ENCODE peak calls at places on chromosome 16, in seven cellular contexts. S is CD8-positive, alpha-beta memory T cell; Z is tibial nerve; K is non-pigmented ciliary epithelial cell; A is iPS-NIHi11; I is activated effector memory CD4-positive, alpha-beta T cell treated with Interleukin-2 at 50 U/mL for 16 hours; L is activated CD8-positive, alpha-beta T cell treated with anti-CD3 and anti-CD28 coated beads for 36 hours. C is an unnamed sample.

GRCh38 chr16:77191259-77191969 is 424 bp downstream of the MON1B start:
- DNase-seq in S (no peak), Z (no peak), K (no peak), A (no peak), I (no peak), L (peak; percentile 46), C (no peak)

GRCh38 chr16:59259074-59259963 is 525.2 kb upstream of the GOT2 start:
- DNase-seq in S (no peak), Z (no peak), K (no peak), A (no peak), I (no peak), L (peak; percentile 67), C (no peak)

GRCh38 chr16:84841787-84842300 is 22.1 kb downstream of the CRISPLD2 start:
- DNase-seq in S (no peak), Z (no peak), K (no peak), A (peak; percentile 81), I (no peak), L (peak; percentile 10), C (no peak)

GRCh38 chr16:60463986-60464385 is 1572.3 kb downstream of the CDH8 start:
- DNase-seq in S (no peak), Z (no peak), K (no peak), A (no peak), I (no peak), L (no peak), C (no peak)

GRCh38 chr16:69276143-69277115 is 34.7 kb upstream of the VPS4A start:
- DNase-seq in S (no peak), Z (peak; percentile 54), K (peak; percentile 79), A (no peak), I (no peak), L (no peak), C (no peak)

GRCh38 chr16:49833055-49833454 is 22.9 kb downstream of the ZNF423 start:
- DNase-seq in S (no peak), Z (peak; percentile 54), K (no peak), A (no peak), I (no peak), L (no peak), C (no peak)

GRCh38 chr16:89197633-89198416 is 2.5 kb downstream of the SLC22A31 start:
- DNase-seq in S (no peak), Z (no peak), K (no peak), A (no peak), I (no peak), L (no peak), C (no peak)

GRCh38 chr16:81451753-81452680 is 7.4 kb downstream of the CMIP start:
- DNase-seq in S (no peak), Z (no peak), K (no peak), A (no peak), I (no peak), L (peak; percentile 80), C (no peak)

GRCh38 chr16:29809850-29810698 is 1.9 kb upstream of the PRRT2 start:
- DNase-seq in S (peak; percentile 57), Z (no peak), K (no peak), A (no peak), I (no peak), L (peak; percentile 76), C (no peak)

GRCh38 chr16:70774261-70774660 is 26.7 kb downstream of the VAC14 start:
- DNase-seq in S (no peak), Z (no peak), K (no peak), A (no peak), I (no peak), L (no peak), C (no peak)

GRCh38 chr16:1194665-1195392 is 30.2 kb downstream of the TPSG1 start:
- DNase-seq in S (no peak), Z (no peak), K (no peak), A (peak; percentile 92), I (no peak), L (peak; percentile 28), C (no peak)

GRCh38 chr16:16021988-16022682 is 72.7 kb downstream of the ABCC1 start:
- DNase-seq in S (no peak), Z (peak; percentile 90), K (peak; percentile 74), A (peak; percentile 81), I (no peak), L (no peak), C (peak; percentile 79)

GRCh38 chr16:85310868-85311585 is 198.8 kb upstream of the CIBAR2 start:
- DNase-seq in S (no peak), Z (no peak), K (no peak), A (no peak), I (peak; percentile 19), L (peak; percentile 63), C (no peak)

GRCh38 chr16:50821586-50821985 is 79.7 kb downstream of the CYLD start:
- DNase-seq in S (no peak), Z (no peak), K (no peak), A (no peak), I (no peak), L (no peak), C (no peak)

GRCh38 chr16:67284699-67285646 is 5.6 kb downstream of the PLEKHG4 start:
- DNase-seq in S (no peak), Z (no peak), K (no peak), A (peak; percentile 94), I (no peak), L (no peak), C (no peak)

GRCh38 chr16:82542714-82543113 is 84.1 kb upstream of the CDH13 start:
- DNase-seq in S (no peak), Z (no peak), K (no peak), A (no peak), I (no peak), L (no peak), C (no peak)

GRCh38 chr16:49749816-49750215 is 106.1 kb downstream of the ZNF423 start:
- DNase-seq in S (no peak), Z (no peak), K (no peak), A (no peak), I (no peak), L (no peak), C (no peak)

GRCh38 chr16:4677390-4677789 is 16.0 kb upstream of the NUDT16L1 start:
- DNase-seq in S (no peak), Z (no peak), K (no peak), A (no peak), I (no peak), L (no peak), C (no peak)

GRCh38 chr16:26317885-26318284 is 626.1 kb downstream of the HS3ST4 start:
- DNase-seq in S (no peak), Z (no peak), K (no peak), A (no peak), I (no peak), L (no peak), C (no peak)

GRCh38 chr16:64596196-64596595 is 525.7 kb downstream of the CDH11 start:
- DNase-seq in S (no peak), Z (no peak), K (no peak), A (no peak), I (no peak), L (no peak), C (no peak)

GRCh38 chr16:48318630-48319029 is 66.6 kb downstream of the SIAH1 start:
- DNase-seq in S (no peak), Z (no peak), K (peak; percentile 37), A (peak; percentile 18), I (peak; percentile 12), L (peak; percentile 27), C (no peak)

GRCh38 chr16:25838724-25839186 is 147.0 kb downstream of the HS3ST4 start:
- DNase-seq in S (no peak), Z (no peak), K (peak; percentile 9), A (peak; percentile 66), I (no peak), L (peak; percentile 26), C (no peak)

GRCh38 chr16:49698931-49699715 is 156.8 kb downstream of the ZNF423 start:
- DNase-seq in S (no peak), Z (peak; percentile 61), K (no peak), A (no peak), I (no peak), L (no peak), C (no peak)

GRCh38 chr16:84339316-84339715 is 29.0 kb upstream of the ATP2C2 start:
- DNase-seq in S (no peak), Z (no peak), K (no peak), A (no peak), I (no peak), L (no peak), C (no peak)

GRCh38 chr16:1420111-1420539 is 422 bp downstream of the UQCC4 start:
- DNase-seq in S (no peak), Z (no peak), K (no peak), A (no peak), I (no peak), L (peak; percentile 18), C (no peak)

GRCh38 chr16:31703526-31704128 is 170.0 kb upstream of the ZNF267 start:
- DNase-seq in S (no peak), Z (no peak), K (no peak), A (no peak), I (no peak), L (no peak), C (no peak)

GRCh38 chr16:4556112-4556511 is at the start of gene C16orf96:
- DNase-seq in S (no peak), Z (no peak), K (no peak), A (no peak), I (no peak), L (no peak), C (no peak)

GRCh38 chr16:88926374-88926990 is 50.5 kb downstream of the CBFA2T3 start:
- DNase-seq in S (no peak), Z (no peak), K (no peak), A (no peak), I (no peak), L (no peak), C (no peak)

GRCh38 chr16:53022374-53022773 is 30.3 kb downstream of the CHD9NB start:
- DNase-seq in S (no peak), Z (no peak), K (no peak), A (peak; percentile 83), I (no peak), L (peak; percentile 12), C (no peak)

GRCh38 chr16:392450-393027 is 4.5 kb upstream of the NME4 start:
- DNase-seq in S (no peak), Z (no peak), K (no peak), A (no peak), I (no peak), L (peak; percentile 50), C (no peak)

GRCh38 chr16:4806280-4806679 is 3.8 kb upstream of the ROGDI start:
- DNase-seq in S (no peak), Z (no peak), K (no peak), A (no peak), I (no peak), L (no peak), C (no peak)

GRCh38 chr16:76176153-76176552 is 101.0 kb upstream of the CNTNAP4 start:
- DNase-seq in S (no peak), Z (no peak), K (no peak), A (no peak), I (no peak), L (no peak), C (no peak)